ENCODE peak calls at places on chromosomes 5 and 9, in five cellular contexts. K is pancreas, I is coronary artery, Y is ascending aorta, N is AG04449. D is an unnamed sample.

GRCh38 chr9:32128546-32128945 is 255.9 kb upstream of the ACO1 start:
- DNase-seq in K (no peak), I (no peak), Y (no peak), N (no peak), D (no peak)

GRCh38 chr5:158623971-158624370 is 475.7 kb downstream of the EBF1 start:
- DNase-seq in K (no peak), I (no peak), Y (no peak), N (no peak), D (no peak)

GRCh38 chr9:133268335-133269056 is 6.5 kb downstream of the ABO start:
- DNase-seq in K (no peak), I (no peak), Y (no peak), N (no peak), D (no peak)

GRCh38 chr9:14690986-14691730 is 2.1 kb downstream of the ZDHHC21 start:
- DNase-seq in K (no peak), I (no peak), Y (no peak), N (no peak), D (no peak)

GRCh38 chr5:115296130-115296997 is at the start of gene CCDC112:
- DNase-seq in K (peak; percentile 90), I (peak; percentile 78), Y (peak; percentile 82), N (no peak), D (peak; percentile 14)

GRCh38 chr9:94150279-94150828 is 66.1 kb downstream of the PTPDC1 start:
- DNase-seq in K (no peak), I (no peak), Y (no peak), N (no peak), D (no peak)

GRCh38 chr5:54722846-54723433 is 205.4 kb downstream of the SNX18 start:
- DNase-seq in K (no peak), I (no peak), Y (no peak), N (peak; percentile 29), D (no peak)

GRCh38 chr9:127262621-127263020 is 2.0 kb upstream of the GARNL3 start:
- DNase-seq in K (no peak), I (no peak), Y (no peak), N (no peak), D (no peak)

GRCh38 chr9:133106511-133107244 is 14.4 kb downstream of the RALGDS start:
- DNase-seq in K (no peak), I (peak; percentile 67), Y (peak; percentile 57), N (no peak), D (no peak)

GRCh38 chr5:36573441-36573840 is 33.0 kb upstream of the SLC1A3 start:
- DNase-seq in K (no peak), I (no peak), Y (no peak), N (peak; percentile 21), D (no peak)

GRCh38 chr9:34592895-34593601 is 3.5 kb upstream of the CNTFR start:
- DNase-seq in K (no peak), I (no peak), Y (peak; percentile 88), N (no peak), D (no peak)

GRCh38 chr5:124180523-124181461 is 565.6 kb downstream of the ZNF608 start:
- DNase-seq in K (no peak), I (no peak), Y (no peak), N (no peak), D (no peak)

GRCh38 chr9:126862461-126862830 is 2.0 kb downstream of the ZBTB34 start:
- DNase-seq in K (no peak), I (no peak), Y (no peak), N (no peak), D (no peak)

GRCh38 chr9:78958887-78959286 is 612.9 kb upstream of the TLE4 start:
- DNase-seq in K (no peak), I (no peak), Y (no peak), N (no peak), D (no peak)

GRCh38 chr9:91395106-91395552 is 28.5 kb downstream of the NFIL3 start:
- DNase-seq in K (no peak), I (no peak), Y (no peak), N (no peak), D (no peak)

GRCh38 chr5:112479418-112479817 is 60.3 kb upstream of the EPB41L4A start:
- DNase-seq in K (no peak), I (no peak), Y (no peak), N (peak; percentile 31), D (no peak)

GRCh38 chr9:111197251-111197650 is 132.8 kb downstream of the OR2K2 start:
- DNase-seq in K (no peak), I (no peak), Y (no peak), N (no peak), D (no peak)

GRCh38 chr9:126327016-126327749 is 554 bp downstream of the MVB12B start:
- DNase-seq in K (peak; percentile 21), I (peak; percentile 75), Y (no peak), N (no peak), D (no peak)

GRCh38 chr5:82728931-82729717 is 348.1 kb downstream of the TMEM167A start:
- DNase-seq in K (no peak), I (no peak), Y (no peak), N (no peak), D (no peak)

GRCh38 chr5:176740131-176740701 is 70.1 kb upstream of the UNC5A start:
- DNase-seq in K (no peak), I (peak; percentile 55), Y (peak; percentile 33), N (no peak), D (no peak)

GRCh38 chr9:88661759-88662158 is 126.8 kb downstream of the NXNL2 start:
- DNase-seq in K (no peak), I (no peak), Y (no peak), N (no peak), D (no peak)

GRCh38 chr5:178449163-178450060 is 140.8 kb downstream of the COL23A1 start:
- DNase-seq in K (no peak), I (peak; percentile 28), Y (no peak), N (no peak), D (no peak)

GRCh38 chr5:138820695-138821094 is 54.4 kb downstream of the LRRTM2 start:
- DNase-seq in K (no peak), I (no peak), Y (no peak), N (no peak), D (no peak)

GRCh38 chr5:135155616-135156214 is 121.7 kb upstream of the PITX1 start:
- DNase-seq in K (no peak), I (no peak), Y (peak; percentile 31), N (no peak), D (no peak)

DNA sequence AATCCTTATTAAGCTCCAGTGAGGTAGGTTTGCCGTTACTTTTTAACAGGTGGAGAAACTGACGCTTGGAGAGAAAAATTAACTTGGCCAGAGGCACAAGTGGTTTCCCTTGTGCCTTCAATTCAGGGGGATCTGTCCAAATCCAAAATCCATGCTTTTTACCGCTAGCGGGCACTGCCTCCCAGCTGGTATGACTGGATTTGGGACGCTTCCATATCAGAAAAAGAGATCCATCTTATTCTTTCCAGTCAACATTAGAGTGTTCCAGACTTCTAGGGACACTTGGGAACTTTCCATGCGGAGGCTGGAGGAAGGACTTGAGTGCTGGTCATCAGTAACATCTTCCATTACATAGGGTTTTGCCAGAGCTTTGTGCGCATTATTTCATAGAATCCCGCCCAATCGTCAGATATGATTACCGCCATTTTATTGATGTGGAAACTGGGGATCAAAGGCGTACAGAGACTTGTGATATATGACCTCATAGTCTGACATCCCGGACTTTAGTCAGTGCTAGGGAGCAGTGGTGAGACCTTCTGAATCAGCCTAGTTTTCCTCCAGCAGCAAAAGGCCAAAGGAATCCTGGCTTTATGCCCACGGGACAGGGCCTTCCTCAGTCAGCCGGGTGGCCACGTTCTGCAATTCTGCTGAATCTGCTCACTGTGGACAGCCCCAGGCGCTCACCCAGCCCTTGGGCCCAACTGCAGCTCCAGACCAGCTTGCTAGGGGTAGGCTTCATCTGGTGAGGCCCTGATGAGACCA is 1.1 kb upstream of the GNPDA1 start:
- DNase-seq in K (peak; percentile 33), I (no peak), Y (peak; percentile 80), N (no peak), D (peak; percentile 23)
- TF ChIP-seq CTCF in K (no peak), I (no peak), Y (no peak), N (no peak), D (no peak)

GRCh38 chr5:7634837-7635236 is 216.1 kb downstream of the CFAP90 start:
- DNase-seq in K (no peak), I (no peak), Y (no peak), N (no peak), D (no peak)

GRCh38 chr5:7642029-7642428 is 208.9 kb downstream of the CFAP90 start:
- DNase-seq in K (no peak), I (no peak), Y (no peak), N (no peak), D (no peak)

GRCh38 chr5:7638456-7638855 is 212.5 kb downstream of the CFAP90 start:
- DNase-seq in K (no peak), I (no peak), Y (no peak), N (no peak), D (no peak)
- H3K4me3 ChIP-seq in K (no peak overlapping the region), I (no peak overlapping the region), Y (no peak overlapping the region), N (no peak overlapping the region), D (no peak overlapping the region)

GRCh38 chr9:130845901-130846381 is 10.9 kb downstream of the ABL1 start:
- DNase-seq in K (no peak), I (no peak), Y (peak; percentile 79), N (no peak), D (no peak)

GRCh38 chr9:130849356-130849755 is 14.3 kb downstream of the ABL1 start:
- DNase-seq in K (no peak), I (no peak), Y (no peak), N (no peak), D (no peak)

GRCh38 chr9:130845254-130845653 is 10.2 kb downstream of the ABL1 start:
- DNase-seq in K (no peak), I (no peak), Y (no peak), N (no peak), D (no peak)

GRCh38 chr9:130846487-130847305 is 11.6 kb downstream of the ABL1 start:
- DNase-seq in K (peak; percentile 36), I (peak; percentile 90), Y (peak; percentile 90), N (no peak), D (no peak)

DNA sequence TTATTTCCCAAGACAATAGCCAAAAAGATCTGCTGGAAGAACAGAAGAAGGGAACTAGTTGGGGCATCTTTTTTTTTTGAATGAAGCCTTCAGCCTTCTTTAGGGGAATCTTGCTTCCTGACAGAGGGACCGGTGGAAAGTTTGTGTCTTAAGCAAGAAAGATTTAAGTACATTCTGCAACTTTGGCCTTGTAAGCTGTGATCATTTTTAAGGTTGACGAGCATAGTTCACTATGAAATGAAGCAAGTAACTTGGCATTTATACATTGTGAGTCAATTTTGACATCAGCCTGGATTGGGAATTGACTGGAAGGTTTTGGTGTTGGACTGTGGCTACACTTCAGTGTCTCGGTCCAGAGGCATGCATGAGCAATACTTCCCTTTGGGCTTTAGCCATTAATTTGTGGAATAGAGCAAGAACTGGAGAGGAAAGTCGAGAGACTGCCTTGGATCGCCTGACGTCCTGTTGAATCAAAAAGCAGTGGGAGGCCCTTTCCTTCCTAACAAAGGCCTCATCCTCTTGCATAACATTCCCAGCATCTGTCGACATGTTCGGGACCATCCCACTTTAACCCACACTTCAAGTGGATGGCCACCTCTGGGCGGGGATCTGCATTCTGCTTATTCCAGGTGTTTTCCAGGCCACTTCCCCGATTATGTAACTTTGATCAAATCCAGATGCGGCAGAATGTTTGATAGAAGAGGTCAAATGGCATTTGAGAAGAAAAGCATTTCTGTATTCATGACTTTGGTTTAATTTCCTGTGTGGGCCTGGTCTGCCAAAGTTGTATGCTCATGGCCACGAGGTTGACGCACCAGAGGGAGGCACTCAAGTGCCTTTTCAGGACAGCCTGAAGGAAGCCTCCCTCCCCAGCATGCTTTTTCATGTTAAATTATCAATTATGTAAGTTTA is 12.5 kb downstream of the ABL1 start:
- DNase-seq in K (peak; percentile 28), I (peak; percentile 92), Y (peak; percentile 93), N (peak; percentile 99), D (peak; percentile 100)
- TF ChIP-seq CTCF in K (no peak), I (no peak), Y (peak; percentile 26), N (peak; percentile 30), D (peak; percentile 43)

GRCh38 chr9:96217358-96217755 is 84.6 kb downstream of the HSD17B3 start:
- DNase-seq in K (peak; percentile 22), I (no peak), Y (no peak), N (no peak), D (no peak)
- H3K4me3 ChIP-seq in K (no peak overlapping the region), I (peak overlapping the region; percentile 70), Y (no peak overlapping the region), N (no peak overlapping the region), D (no peak overlapping the region)

GRCh38 chr5:132866342-132867045 is at the start of the genes GDF9 and UQCRQ:
- DNase-seq in K (peak; percentile 95), I (peak; percentile 98), Y (peak; percentile 98), N (peak; percentile 98), D (peak; percentile 99)
- TF ChIP-seq CTCF in K (no peak), I (no peak), Y (no peak), N (peak; percentile 53), D (peak; percentile 53)